ENCODE peak calls at places on chromosome 20, in nine cellular contexts. X, Y, W, P, H, N, Q, J and L are unnamed samples.

GRCh38 chr20:56986931-56987720 is 279.3 kb downstream of the BMP7 start:
- DNase-seq in P (no peak), W (no peak), H (no peak), Q (no peak), X (no peak), J (no peak), N (no peak), Y (no peak), L (no peak)

GRCh38 chr20:48262955-48263354 is 477.7 kb upstream of the SULF2 start:
- DNase-seq in W (no peak), X (no peak), J (no peak), N (no peak), H (no peak), P (no peak), Y (no peak), Q (no peak), L (no peak)

GRCh38 chr20:32017711-32018251 is 7.5 kb downstream of the CCM2L start:
- DNase-seq in H (peak; percentile 61), N (peak; percentile 45), W (peak; percentile 93), Q (peak; percentile 76), X (peak; percentile 63), P (peak; percentile 64), Y (no peak), J (peak; percentile 65), L (no peak)

GRCh38 chr20:46183768-46184167 is 65.7 kb downstream of the CD40 start:
- DNase-seq in N (no peak), Y (no peak), X (no peak), J (no peak), P (no peak), Q (no peak), H (no peak), W (no peak), L (no peak)

GRCh38 chr20:50070361-50070760 is 42.6 kb downstream of the UBE2V1 start:
- DNase-seq in Q (no peak), Y (no peak), X (no peak), J (peak; percentile 24), H (no peak), P (no peak), W (no peak), N (no peak), L (no peak)

GRCh38 chr20:3164763-3165410 is 5.2 kb upstream of the FASTKD5 start:
- DNase-seq in H (no peak), J (no peak), P (no peak), W (no peak), Y (no peak), N (no peak), X (no peak), Q (no peak), L (no peak)

GRCh38 chr20:57818418-57818817 is 108.6 kb upstream of the PMEPA1 start:
- DNase-seq in N (no peak), Q (no peak), Y (no peak), J (no peak), H (no peak), X (no peak), W (no peak), P (no peak), L (no peak)

GRCh38 chr20:54139188-54139587 is 34.6 kb downstream of the CYP24A1 start:
- DNase-seq in N (no peak), Y (no peak), J (no peak), W (no peak), H (no peak), Q (no peak), P (no peak), X (no peak), L (no peak)

GRCh38 chr20:4043329-4043728 is 28.0 kb upstream of the RNF24 start:
- DNase-seq in X (no peak), P (no peak), N (no peak), W (no peak), H (no peak), J (no peak), Q (no peak), Y (no peak), L (no peak)

DNA sequence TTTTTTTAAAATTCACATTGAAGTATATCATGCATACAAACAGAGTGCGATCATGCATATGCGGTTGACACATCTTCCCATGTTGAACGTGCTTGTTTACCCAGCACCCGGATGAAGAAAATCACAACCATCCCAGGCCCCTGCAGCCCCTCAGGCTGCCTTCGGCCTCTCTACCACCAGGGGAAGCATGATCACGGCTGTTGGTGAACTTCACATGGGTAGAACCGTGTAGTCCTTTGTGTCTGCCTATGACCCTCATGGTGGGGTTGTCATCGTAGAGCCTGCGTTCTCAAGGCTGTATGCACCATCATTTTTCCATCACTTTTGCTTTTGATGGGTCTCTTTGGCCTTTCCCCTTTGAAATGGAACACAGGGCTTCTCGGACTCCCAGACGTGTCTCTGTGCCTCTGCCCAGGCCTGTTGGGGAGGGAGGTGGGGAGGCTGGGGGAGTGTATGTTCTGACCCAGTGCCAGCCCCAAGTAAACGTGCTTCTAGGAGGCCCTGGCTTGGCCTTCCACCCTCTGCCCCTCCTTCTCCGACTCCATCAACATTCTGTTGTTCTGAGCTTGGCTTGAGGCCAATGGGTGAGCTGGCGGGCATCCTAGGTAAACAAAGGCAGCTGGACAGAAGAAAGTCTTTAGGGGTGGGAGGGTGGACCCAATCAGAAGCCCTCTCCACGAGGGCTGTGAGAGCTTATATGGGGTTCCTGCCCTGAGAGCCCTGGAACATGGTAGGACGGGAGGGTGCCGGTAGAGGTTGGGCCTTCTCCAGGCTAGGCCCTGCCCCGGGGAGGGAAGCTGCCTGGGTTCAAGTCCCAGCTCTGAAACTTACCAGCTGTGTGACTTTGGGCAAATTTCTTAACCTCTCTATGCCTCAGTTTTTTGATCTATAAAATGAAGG is 39.7 kb downstream of the TGM2 start:
- DNase-seq in J (peak; percentile 70), Y (peak; percentile 77), W (no peak), H (peak; percentile 70), N (no peak), P (peak; percentile 77), Q (peak; percentile 74), X (peak; percentile 84), L (peak; percentile 77)
- TF ChIP-seq CTCF in J (no peak), Y (peak; percentile 25), W (no peak), H (no peak), N (no peak), P (no peak), Q (peak; percentile 18), X (no peak), L (no peak)

DNA sequence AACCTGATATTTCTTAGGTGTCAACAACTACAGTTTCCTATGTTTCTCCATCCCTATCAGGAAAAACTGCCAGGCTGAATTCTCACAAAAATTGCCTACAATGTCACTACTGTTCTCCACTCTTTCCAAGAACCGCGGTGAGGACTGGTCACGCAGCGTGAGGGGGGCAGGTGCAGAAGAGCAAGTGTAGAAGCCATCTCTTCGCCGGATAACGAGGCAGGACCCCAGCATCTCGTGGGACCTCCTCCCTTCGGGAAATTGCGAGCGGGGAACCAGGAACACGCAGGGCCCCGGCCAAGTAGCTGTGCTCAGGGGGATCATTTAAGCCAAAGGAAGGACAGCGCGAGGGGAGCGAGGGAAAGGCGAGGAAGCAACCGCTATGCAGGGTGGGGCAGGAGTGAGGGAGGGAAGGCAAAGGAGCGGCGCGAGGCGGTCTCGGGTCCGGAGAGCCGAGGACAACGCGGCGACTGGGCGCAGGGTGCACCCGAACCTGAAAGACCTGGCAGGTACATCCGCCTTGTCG is 593 bp downstream of the APMAP start:
- DNase-seq in P (no peak), X (peak; percentile 50), Y (no peak), H (no peak), W (peak; percentile 53), Q (peak; percentile 60), J (no peak), N (no peak), L (peak; percentile 84)
- H3K4me1 ChIP-seq in P (no peaks in the 10 kb centered on the region), X (no peaks in the 10 kb centered on the region), Y (no peaks in the 10 kb centered on the region), H (peaks cover 58% of the 10 kb centered on the region), W (peaks cover 13% of the 10 kb centered on the region), Q (peaks cover 41% of the 10 kb centered on the region), J (no peaks in the 10 kb centered on the region), N (peaks cover 47% of the 10 kb centered on the region), L (peaks cover 40% of the 10 kb centered on the region)

DNA sequence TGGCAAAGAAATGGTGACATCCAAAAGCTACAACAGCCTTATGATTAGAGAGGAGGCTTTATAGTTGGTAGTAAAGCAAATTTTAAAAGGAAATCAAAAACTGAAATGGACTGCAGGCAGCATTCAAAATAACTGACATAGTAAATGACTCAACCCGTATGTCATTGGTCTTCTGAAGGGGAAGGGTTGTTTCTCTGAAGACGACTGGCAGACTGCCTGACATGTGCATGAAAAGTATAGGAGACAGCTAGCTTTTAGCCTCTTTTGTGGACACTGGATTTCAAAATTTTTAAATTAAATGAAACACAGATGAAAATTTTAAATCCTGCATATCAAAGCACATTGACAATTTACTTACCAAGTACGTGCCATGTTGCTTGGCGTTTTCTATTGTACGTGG is 90.7 kb downstream of the TRMT6 start:
- DNase-seq in H (no peak), Y (no peak), N (no peak), W (no peak), J (no peak), P (no peak), X (no peak), Q (no peak), L (no peak)
- H3K4me3 ChIP-seq in H (no peak overlapping the region), Y (no peak overlapping the region), N (no peak overlapping the region), W (no peak overlapping the region), J (no peak overlapping the region), P (no peak overlapping the region), X (no peak overlapping the region), Q (no peak overlapping the region), L (no peak overlapping the region)

GRCh38 chr20:5920581-5920980 is 29.8 kb downstream of the TRMT6 start:
- DNase-seq in N (no peak), X (no peak), P (no peak), J (no peak), W (no peak), Q (no peak), Y (no peak), H (no peak), L (no peak)

GRCh38 chr20:5918856-5919633 is 31.3 kb downstream of the TRMT6 start:
- DNase-seq in H (no peak), P (no peak), X (no peak), W (no peak), Q (no peak), N (no peak), J (no peak), Y (no peak), L (no peak)

GRCh38 chr20:5928063-5928462 is 22.3 kb downstream of the TRMT6 start:
- DNase-seq in N (no peak), P (no peak), H (no peak), X (no peak), J (no peak), W (no peak), Y (no peak), Q (no peak), L (no peak)

GRCh38 chr20:5919634-5920544 is 30.4 kb downstream of the TRMT6 start:
- DNase-seq in X (no peak), Q (no peak), W (no peak), N (no peak), Y (no peak), J (no peak), P (no peak), H (no peak), L (no peak)

DNA sequence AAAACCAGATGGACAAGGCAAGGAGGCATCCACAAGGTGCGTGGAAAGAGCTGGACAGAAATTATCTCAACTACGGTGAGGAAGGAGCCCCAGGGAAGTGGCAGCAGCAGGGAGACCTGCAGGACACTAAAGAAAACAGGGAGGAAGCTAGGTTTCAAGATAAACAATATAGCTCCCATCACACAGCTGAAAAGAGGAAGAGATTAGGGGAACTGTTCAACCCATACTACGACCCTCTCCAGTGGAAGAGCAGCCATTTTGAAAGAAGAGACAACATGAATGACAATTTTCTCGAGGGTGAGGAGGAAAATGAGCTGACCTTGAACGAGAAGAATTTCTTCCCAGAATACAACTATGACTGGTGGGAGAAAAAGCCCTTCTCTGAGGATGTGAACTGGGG is 26.8 kb downstream of the TRMT6 start:
- DNase-seq in N (no peak), X (no peak), J (no peak), P (no peak), Y (no peak), Q (no peak), H (no peak), W (no peak), L (no peak)
- TF ChIP-seq CTCF in N (no peak), X (no peak), J (no peak), P (no peak), Y (no peak), Q (no peak), H (no peak), W (no peak), L (no peak)